ENCODE peak calls at places on chromosomes 6 and 20, in eight cellular contexts. One of them, this sample, is unnamed.

GRCh38 chr20:54267510-54268003 is 59.7 kb downstream of the PFDN4 start:
- DNase-seq in esophagus squamous epithelium: no peak
- DNase-seq in IMR-90: peak; percentile 6
- DNase-seq in gastrocnemius medialis: no peak
- DNase-seq in neural progenitor cell: peak; percentile 27
- DNase-seq in Peyer's patch: no peak
- DNase-seq in body of pancreas: peak; percentile 36
- DNase-seq in CD8-positive, alpha-beta memory T cell: no peak
- DNase-seq in this sample: no peak

GRCh38 chr6:138864343-138864890 is 68.5 kb downstream of the ECT2L start:
- DNase-seq in esophagus squamous epithelium: no peak
- DNase-seq in IMR-90: peak; percentile 13
- DNase-seq in gastrocnemius medialis: no peak
- DNase-seq in neural progenitor cell: no peak
- DNase-seq in Peyer's patch: no peak
- DNase-seq in body of pancreas: no peak
- DNase-seq in CD8-positive, alpha-beta memory T cell: no peak
- DNase-seq in this sample: no peak

GRCh38 chr6:8064638-8065518 is 689 bp upstream of the BLOC1S5 start:
- DNase-seq in esophagus squamous epithelium: no peak
- DNase-seq in IMR-90: no peak
- DNase-seq in gastrocnemius medialis: no peak
- DNase-seq in neural progenitor cell: no peak
- DNase-seq in Peyer's patch: no peak
- DNase-seq in body of pancreas: no peak
- DNase-seq in CD8-positive, alpha-beta memory T cell: no peak
- DNase-seq in this sample: no peak

GRCh38 chr20:35497780-35498189 is 31.7 kb downstream of the C20orf173 start:
- DNase-seq in esophagus squamous epithelium: no peak
- DNase-seq in IMR-90: no peak
- DNase-seq in gastrocnemius medialis: peak; percentile 91
- DNase-seq in neural progenitor cell: no peak
- DNase-seq in Peyer's patch: no peak
- DNase-seq in body of pancreas: peak; percentile 41
- DNase-seq in CD8-positive, alpha-beta memory T cell: no peak
- DNase-seq in this sample: peak; percentile 64

GRCh38 chr20:18971574-18971973 is 158.0 kb downstream of the SCP2D1 start:
- DNase-seq in esophagus squamous epithelium: no peak
- DNase-seq in IMR-90: no peak
- DNase-seq in gastrocnemius medialis: no peak
- DNase-seq in neural progenitor cell: no peak
- DNase-seq in Peyer's patch: no peak
- DNase-seq in body of pancreas: no peak
- DNase-seq in CD8-positive, alpha-beta memory T cell: no peak
- DNase-seq in this sample: no peak

GRCh38 chr6:55448446-55448845 is 121.2 kb downstream of the GFRAL start:
- DNase-seq in esophagus squamous epithelium: no peak
- DNase-seq in IMR-90: peak; percentile 31
- DNase-seq in gastrocnemius medialis: no peak
- DNase-seq in neural progenitor cell: no peak
- DNase-seq in Peyer's patch: no peak
- DNase-seq in body of pancreas: no peak
- DNase-seq in CD8-positive, alpha-beta memory T cell: no peak
- DNase-seq in this sample: no peak

GRCh38 chr6:13846841-13847240 is 32.5 kb upstream of the MCUR1 start:
- DNase-seq in esophagus squamous epithelium: no peak
- DNase-seq in IMR-90: no peak
- DNase-seq in gastrocnemius medialis: no peak
- DNase-seq in neural progenitor cell: peak; percentile 61
- DNase-seq in Peyer's patch: no peak
- DNase-seq in body of pancreas: no peak
- DNase-seq in CD8-positive, alpha-beta memory T cell: no peak
- DNase-seq in this sample: no peak

GRCh38 chr6:137426007-137426689 is 68.0 kb downstream of the OLIG3 start:
- DNase-seq in esophagus squamous epithelium: no peak
- DNase-seq in IMR-90: no peak
- DNase-seq in gastrocnemius medialis: no peak
- DNase-seq in neural progenitor cell: no peak
- DNase-seq in Peyer's patch: no peak
- DNase-seq in body of pancreas: no peak
- DNase-seq in CD8-positive, alpha-beta memory T cell: no peak
- DNase-seq in this sample: no peak

GRCh38 chr6:168043848-168044415 is 35.1 kb downstream of the FRMD1 start:
- DNase-seq in esophagus squamous epithelium: no peak
- DNase-seq in IMR-90: no peak
- DNase-seq in gastrocnemius medialis: no peak
- DNase-seq in neural progenitor cell: no peak
- DNase-seq in Peyer's patch: no peak
- DNase-seq in body of pancreas: no peak
- DNase-seq in CD8-positive, alpha-beta memory T cell: no peak
- DNase-seq in this sample: no peak
- H3K4me3 ChIP-seq in esophagus squamous epithelium: no peak overlapping the region
- H3K4me3 ChIP-seq in IMR-90: no peak overlapping the region
- H3K4me3 ChIP-seq in gastrocnemius medialis: no peak overlapping the region
- H3K4me3 ChIP-seq in neural progenitor cell: no peak overlapping the region
- H3K4me3 ChIP-seq in Peyer's patch: no peak overlapping the region
- H3K4me3 ChIP-seq in body of pancreas: no peak overlapping the region
- H3K4me3 ChIP-seq in CD8-positive, alpha-beta memory T cell: no peak overlapping the region
- H3K4me3 ChIP-seq in this sample: no peak overlapping the region

GRCh38 chr6:10149603-10150002 is 265.3 kb downstream of the TFAP2A start:
- DNase-seq in esophagus squamous epithelium: no peak
- DNase-seq in IMR-90: no peak
- DNase-seq in gastrocnemius medialis: no peak
- DNase-seq in neural progenitor cell: no peak
- DNase-seq in Peyer's patch: no peak
- DNase-seq in body of pancreas: no peak
- DNase-seq in CD8-positive, alpha-beta memory T cell: no peak
- DNase-seq in this sample: no peak

GRCh38 chr6:10156875-10157274 is 258.0 kb downstream of the TFAP2A start:
- DNase-seq in esophagus squamous epithelium: no peak
- DNase-seq in IMR-90: no peak
- DNase-seq in gastrocnemius medialis: no peak
- DNase-seq in neural progenitor cell: no peak
- DNase-seq in Peyer's patch: no peak
- DNase-seq in body of pancreas: no peak
- DNase-seq in CD8-positive, alpha-beta memory T cell: no peak
- DNase-seq in this sample: no peak

GRCh38 chr6:10151144-10151915 is 263.5 kb downstream of the TFAP2A start:
- DNase-seq in esophagus squamous epithelium: no peak
- DNase-seq in IMR-90: peak; percentile 5
- DNase-seq in gastrocnemius medialis: no peak
- DNase-seq in neural progenitor cell: no peak
- DNase-seq in Peyer's patch: no peak
- DNase-seq in body of pancreas: no peak
- DNase-seq in CD8-positive, alpha-beta memory T cell: no peak
- DNase-seq in this sample: no peak

DNA sequence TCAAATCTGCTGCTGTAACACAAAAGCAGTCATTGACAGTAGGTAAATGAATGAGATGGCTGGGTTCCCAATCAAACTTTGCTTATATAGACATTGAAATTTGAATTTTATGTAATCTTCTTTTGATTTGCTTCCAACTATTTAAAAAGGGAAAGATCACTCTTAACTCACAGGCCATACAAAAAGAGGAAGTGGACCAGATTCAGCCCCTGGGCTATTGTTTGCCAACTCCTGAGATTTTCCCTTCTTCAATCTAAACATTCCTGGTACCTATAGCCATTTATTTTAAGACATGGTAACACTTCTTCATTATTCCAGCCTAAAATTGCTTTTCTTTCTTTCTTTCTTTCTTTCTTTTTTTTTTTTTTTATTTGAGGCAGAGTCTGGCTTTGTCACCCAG is 260.6 kb downstream of the TFAP2A start:
- DNase-seq in esophagus squamous epithelium: no peak
- DNase-seq in IMR-90: no peak
- DNase-seq in gastrocnemius medialis: no peak
- DNase-seq in neural progenitor cell: no peak
- DNase-seq in Peyer's patch: no peak
- DNase-seq in body of pancreas: no peak
- DNase-seq in CD8-positive, alpha-beta memory T cell: no peak
- DNase-seq in this sample: no peak
- H3K36me3 ChIP-seq in esophagus squamous epithelium: no peaks in the 10 kb centered on the region
- H3K36me3 ChIP-seq in IMR-90: no peaks in the 10 kb centered on the region
- H3K36me3 ChIP-seq in gastrocnemius medialis: no peaks in the 10 kb centered on the region
- H3K36me3 ChIP-seq in neural progenitor cell: no peaks in the 10 kb centered on the region
- H3K36me3 ChIP-seq in Peyer's patch: no peaks in the 10 kb centered on the region
- H3K36me3 ChIP-seq in body of pancreas: no peaks in the 10 kb centered on the region
- H3K36me3 ChIP-seq in CD8-positive, alpha-beta memory T cell: no peaks in the 10 kb centered on the region
- H3K36me3 ChIP-seq in this sample: no peaks in the 10 kb centered on the region

GRCh38 chr6:20071998-20072397 is 140.3 kb downstream of the MBOAT1 start:
- DNase-seq in esophagus squamous epithelium: no peak
- DNase-seq in IMR-90: no peak
- DNase-seq in gastrocnemius medialis: no peak
- DNase-seq in neural progenitor cell: no peak
- DNase-seq in Peyer's patch: no peak
- DNase-seq in body of pancreas: no peak
- DNase-seq in CD8-positive, alpha-beta memory T cell: no peak
- DNase-seq in this sample: no peak

GRCh38 chr6:20070047-20070446 is 142.2 kb downstream of the MBOAT1 start:
- DNase-seq in esophagus squamous epithelium: no peak
- DNase-seq in IMR-90: no peak
- DNase-seq in gastrocnemius medialis: no peak
- DNase-seq in neural progenitor cell: no peak
- DNase-seq in Peyer's patch: no peak
- DNase-seq in body of pancreas: no peak
- DNase-seq in CD8-positive, alpha-beta memory T cell: no peak
- DNase-seq in this sample: no peak

DNA sequence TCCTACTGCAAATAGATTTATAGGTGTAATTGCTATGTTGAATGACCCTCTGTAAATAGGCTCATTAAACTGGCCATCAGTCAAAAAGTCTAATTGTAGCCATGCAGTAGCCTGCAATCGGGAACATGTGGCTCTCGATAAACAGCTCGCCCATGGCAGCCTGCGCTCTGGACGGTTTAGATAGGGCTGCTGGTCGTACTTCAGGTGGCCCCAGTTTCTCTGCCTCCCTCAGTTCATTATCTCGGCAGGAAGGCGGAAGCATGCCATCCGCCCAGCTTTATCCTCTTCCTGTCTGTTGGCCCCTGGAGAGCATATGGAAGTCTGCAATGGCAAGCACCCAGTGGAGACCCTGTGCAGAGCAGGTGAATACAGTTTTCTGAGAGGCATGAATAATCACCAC is 143.1 kb downstream of the MBOAT1 start:
- DNase-seq in esophagus squamous epithelium: no peak
- DNase-seq in IMR-90: no peak
- DNase-seq in gastrocnemius medialis: no peak
- DNase-seq in neural progenitor cell: no peak
- DNase-seq in Peyer's patch: no peak
- DNase-seq in body of pancreas: no peak
- DNase-seq in CD8-positive, alpha-beta memory T cell: no peak
- DNase-seq in this sample: no peak
- H3K4me3 ChIP-seq in esophagus squamous epithelium: no peak overlapping the region
- H3K4me3 ChIP-seq in IMR-90: no peak overlapping the region
- H3K4me3 ChIP-seq in gastrocnemius medialis: no peak overlapping the region
- H3K4me3 ChIP-seq in neural progenitor cell: no peak overlapping the region
- H3K4me3 ChIP-seq in Peyer's patch: no peak overlapping the region
- H3K4me3 ChIP-seq in body of pancreas: no peak overlapping the region
- H3K4me3 ChIP-seq in CD8-positive, alpha-beta memory T cell: no peak overlapping the region
- H3K4me3 ChIP-seq in this sample: no peak overlapping the region

DNA sequence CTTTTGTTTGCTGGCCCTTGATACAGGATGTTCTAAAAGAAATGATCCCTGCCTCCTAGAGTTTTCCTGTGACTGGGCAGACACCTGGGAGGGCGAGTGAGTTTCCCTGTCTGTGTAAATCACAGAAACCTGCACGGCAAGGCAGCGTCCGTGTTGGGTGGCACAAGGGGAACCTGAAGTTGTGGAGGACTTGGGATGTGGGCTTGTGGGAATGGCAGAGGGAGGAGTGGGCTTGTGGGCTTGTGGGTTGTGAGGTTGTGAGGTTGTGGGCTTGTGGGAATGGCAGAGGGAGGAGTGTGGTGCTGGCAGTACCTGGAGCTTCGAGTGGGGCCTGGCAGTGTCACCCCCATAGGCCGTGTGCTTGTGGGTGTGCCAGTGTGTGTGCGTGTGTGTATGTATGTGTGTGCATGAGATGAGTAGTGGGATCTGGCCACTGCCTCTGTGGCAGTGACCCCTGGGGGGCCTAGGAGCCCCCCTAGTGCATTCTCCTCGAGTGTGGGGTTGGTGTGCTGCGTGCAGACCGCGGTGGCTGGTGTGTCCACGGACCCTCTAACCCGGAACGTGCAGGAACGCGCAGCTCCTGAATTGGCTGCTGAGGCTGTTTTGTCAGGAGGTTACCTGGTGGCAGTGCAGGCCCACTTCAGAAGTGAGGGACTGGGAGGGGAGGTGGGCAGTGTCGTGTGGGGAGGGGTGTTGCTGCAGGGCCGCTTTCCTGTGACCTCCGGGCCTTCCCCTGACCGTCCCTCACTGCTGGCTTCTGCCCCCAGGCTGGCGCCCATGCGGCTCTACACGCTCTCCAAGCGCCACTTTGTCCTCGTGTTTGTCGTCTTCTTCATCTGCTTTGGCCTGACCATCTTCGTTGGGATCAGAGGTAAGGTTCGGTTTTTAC is 13.0 kb downstream of the TMEM181 start:
- DNase-seq in esophagus squamous epithelium: no peak
- DNase-seq in IMR-90: no peak
- DNase-seq in gastrocnemius medialis: no peak
- DNase-seq in neural progenitor cell: no peak
- DNase-seq in Peyer's patch: no peak
- DNase-seq in body of pancreas: no peak
- DNase-seq in CD8-positive, alpha-beta memory T cell: no peak
- DNase-seq in this sample: no peak
- H3K36me3 ChIP-seq in esophagus squamous epithelium: no peaks in the 10 kb centered on the region
- H3K36me3 ChIP-seq in IMR-90: peaks cover 10% of the 10 kb centered on the region
- H3K36me3 ChIP-seq in gastrocnemius medialis: no peaks in the 10 kb centered on the region
- H3K36me3 ChIP-seq in neural progenitor cell: no peaks in the 10 kb centered on the region
- H3K36me3 ChIP-seq in Peyer's patch: no peaks in the 10 kb centered on the region
- H3K36me3 ChIP-seq in body of pancreas: no peaks in the 10 kb centered on the region
- H3K36me3 ChIP-seq in CD8-positive, alpha-beta memory T cell: peaks cover 8% of the 10 kb centered on the region
- H3K36me3 ChIP-seq in this sample: no peaks in the 10 kb centered on the region